ENCODE peak calls at places on chromosome 6, in five cellular contexts. One of them, this sample, is unnamed.

GRCh38 chr6:139821669-139822223 is 447.3 kb upstream of the CITED2 start:
- DNase-seq in posterior vena cava: no peak
- DNase-seq in left ventricle myocardium inferior: no peak
- DNase-seq in cardiac fibroblast: no peak
- DNase-seq in T-cell: no peak
- DNase-seq in this sample: no peak

GRCh38 chr6:39776581-39776980 is 15.6 kb upstream of the DAAM2 start:
- DNase-seq in posterior vena cava: no peak
- DNase-seq in left ventricle myocardium inferior: no peak
- DNase-seq in cardiac fibroblast: no peak
- DNase-seq in T-cell: no peak
- DNase-seq in this sample: no peak

GRCh38 chr6:162904069-162904663 is 176.4 kb downstream of the PACRG start:
- DNase-seq in posterior vena cava: no peak
- DNase-seq in left ventricle myocardium inferior: no peak
- DNase-seq in cardiac fibroblast: no peak
- DNase-seq in T-cell: no peak
- DNase-seq in this sample: no peak

GRCh38 chr6:51854347-51854746 is 233.1 kb downstream of the PKHD1 start:
- DNase-seq in posterior vena cava: peak
- DNase-seq in left ventricle myocardium inferior: no peak
- DNase-seq in cardiac fibroblast: no peak
- DNase-seq in T-cell: no peak
- DNase-seq in this sample: no peak

GRCh38 chr6:90285611-90286381 is 10.8 kb downstream of the BACH2 start:
- DNase-seq in posterior vena cava: peak
- DNase-seq in left ventricle myocardium inferior: peak
- DNase-seq in cardiac fibroblast: peak
- DNase-seq in T-cell: peak
- DNase-seq in this sample: no peak

GRCh38 chr6:111832833-111833418 is 40.3 kb downstream of the FYN start:
- DNase-seq in posterior vena cava: no peak
- DNase-seq in left ventricle myocardium inferior: no peak
- DNase-seq in cardiac fibroblast: no peak
- DNase-seq in T-cell: no peak
- DNase-seq in this sample: no peak

GRCh38 chr6:46491201-46491788 is at the start of gene RCAN2:
- DNase-seq in posterior vena cava: peak
- DNase-seq in left ventricle myocardium inferior: peak
- DNase-seq in cardiac fibroblast: no peak
- DNase-seq in T-cell: no peak
- DNase-seq in this sample: no peak

GRCh38 chr6:46184114-46184513 is 13.3 kb upstream of the ENPP5 start:
- DNase-seq in posterior vena cava: no peak
- DNase-seq in left ventricle myocardium inferior: no peak
- DNase-seq in cardiac fibroblast: peak
- DNase-seq in T-cell: no peak
- DNase-seq in this sample: no peak

GRCh38 chr6:157609117-157609516 is 213.9 kb upstream of the SNX9 start:
- DNase-seq in posterior vena cava: peak
- DNase-seq in left ventricle myocardium inferior: no peak
- DNase-seq in cardiac fibroblast: no peak
- DNase-seq in T-cell: no peak
- DNase-seq in this sample: peak

GRCh38 chr6:130322673-130323268 is 43.0 kb upstream of the TMEM200A start:
- DNase-seq in posterior vena cava: no peak
- DNase-seq in left ventricle myocardium inferior: no peak
- DNase-seq in cardiac fibroblast: peak
- DNase-seq in T-cell: peak
- DNase-seq in this sample: no peak

GRCh38 chr6:102458990-102459389 is 1065.5 kb downstream of the GRIK2 start:
- DNase-seq in posterior vena cava: peak
- DNase-seq in left ventricle myocardium inferior: no peak
- DNase-seq in cardiac fibroblast: no peak
- DNase-seq in T-cell: no peak
- DNase-seq in this sample: no peak

GRCh38 chr6:39327516-39327915 is 5.0 kb upstream of the KCNK16 start:
- DNase-seq in posterior vena cava: no peak
- DNase-seq in left ventricle myocardium inferior: no peak
- DNase-seq in cardiac fibroblast: no peak
- DNase-seq in T-cell: no peak
- DNase-seq in this sample: no peak

GRCh38 chr6:8556370-8557018 is 121.1 kb upstream of the SLC35B3 start:
- DNase-seq in posterior vena cava: no peak
- DNase-seq in left ventricle myocardium inferior: no peak
- DNase-seq in cardiac fibroblast: peak
- DNase-seq in T-cell: no peak
- DNase-seq in this sample: no peak

GRCh38 chr6:92364948-92365386 is 1054.4 kb downstream of the EPHA7 start:
- DNase-seq in posterior vena cava: no peak
- DNase-seq in left ventricle myocardium inferior: no peak
- DNase-seq in cardiac fibroblast: no peak
- DNase-seq in T-cell: no peak
- DNase-seq in this sample: no peak

GRCh38 chr6:32982084-32982701 is 13.8 kb downstream of the BRD2 start:
- DNase-seq in posterior vena cava: no peak
- DNase-seq in left ventricle myocardium inferior: no peak
- DNase-seq in cardiac fibroblast: peak
- DNase-seq in T-cell: no peak
- DNase-seq in this sample: no peak

GRCh38 chr6:1611322-1611571 is 1.5 kb downstream of the FOXC1 start:
- DNase-seq in posterior vena cava: peak
- DNase-seq in left ventricle myocardium inferior: no peak
- DNase-seq in cardiac fibroblast: peak
- DNase-seq in T-cell: no peak
- DNase-seq in this sample: no peak

GRCh38 chr6:130583268-130583667 is 217.5 kb downstream of the TMEM200A start:
- DNase-seq in posterior vena cava: no peak
- DNase-seq in left ventricle myocardium inferior: no peak
- DNase-seq in cardiac fibroblast: no peak
- DNase-seq in T-cell: no peak
- DNase-seq in this sample: no peak

This sample was measured in mesenteric fat pad.